ENCODE peak calls at places on chromosome 4, in four cellular contexts. W is K562, M is GM23338, D is A549. F is an unnamed sample.

GRCh38 chr4:109211671-109212070 is 90.8 kb downstream of the COL25A1 start:
- DNase-seq in M (no peak), D (no peak), W (no peak), F (no peak)

GRCh38 chr4:41701961-41702360 is 46.6 kb downstream of the PHOX2B start:
- DNase-seq in D (no peak), M (no peak), W (no peak), F (no peak)

GRCh38 chr4:176752191-176752749 is 40.5 kb downstream of the VEGFC start:
- DNase-seq in D (no peak), W (no peak), M (no peak), F (no peak)

GRCh38 chr4:161404346-161405110 is 759.3 kb downstream of the FSTL5 start:
- DNase-seq in M (no peak), W (no peak), D (no peak), F (no peak)

GRCh38 chr4:186021461-186022167 is 47.3 kb upstream of the TLR3 start:
- DNase-seq in D (peak), W (peak), M (peak), F (no peak)

GRCh38 chr4:42331914-42332368 is 65.3 kb upstream of the SHISA3 start:
- DNase-seq in D (peak), M (no peak), W (no peak), F (no peak)

GRCh38 chr4:3827616-3828492 is 61.7 kb downstream of the ADRA2C start:
- DNase-seq in M (no peak), W (no peak), D (peak), F (no peak)

GRCh38 chr4:186166852-186167512 is 24.4 kb upstream of the CYP4V2 start:
- DNase-seq in M (peak), W (no peak), D (no peak), F (no peak)

GRCh38 chr4:7161721-7162214 is 30.6 kb upstream of the SORCS2 start:
- DNase-seq in D (no peak), W (no peak), M (no peak), F (no peak)

GRCh38 chr4:7663075-7663541 is 228.4 kb upstream of the PSAPL1 start:
- DNase-seq in M (no peak), W (no peak), D (no peak), F (no peak)

GRCh38 chr4:181685461-181685860 is 557.7 kb upstream of the TENM3 start:
- DNase-seq in W (no peak), D (no peak), M (no peak), F (no peak)

DNA sequence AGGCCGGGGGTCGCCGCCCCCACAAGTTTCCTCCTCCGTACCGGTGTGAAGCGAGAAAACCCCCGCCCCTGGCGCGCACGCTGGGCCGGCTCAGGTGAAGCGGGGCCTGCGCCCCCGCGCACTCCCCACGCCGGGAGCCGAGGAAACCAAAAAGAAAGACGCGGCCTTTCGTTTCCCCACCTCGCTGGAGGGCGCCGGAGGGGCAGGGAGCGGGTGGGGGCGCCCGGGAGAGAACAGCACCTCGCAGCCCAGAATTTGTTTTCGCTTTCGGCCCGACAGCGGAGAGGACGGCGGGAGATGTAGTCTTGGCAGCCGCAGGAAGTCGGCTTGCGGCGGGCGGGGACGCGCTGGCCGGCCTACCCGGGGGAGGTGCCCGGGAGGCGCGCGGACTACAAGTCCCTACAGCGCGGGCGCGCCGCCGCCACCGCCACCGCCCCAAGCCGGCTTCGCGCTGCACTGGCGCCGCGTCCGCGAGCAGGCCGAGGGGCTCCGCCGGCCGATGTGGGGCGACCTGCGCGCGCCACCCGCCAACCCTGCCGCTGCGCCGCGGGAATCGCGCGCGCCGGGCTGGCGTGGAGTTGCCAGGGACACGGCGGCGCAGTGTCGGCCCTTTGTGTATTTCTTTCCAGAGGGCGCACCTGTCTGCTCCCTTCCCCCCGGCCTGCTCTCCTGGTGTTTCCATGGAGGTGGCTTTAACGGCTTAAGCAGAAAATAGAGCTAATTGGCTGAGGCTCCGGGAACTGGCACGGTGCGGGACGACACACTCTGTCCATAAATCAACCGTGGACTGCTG is at the start of gene OTUD4:
- DNase-seq in D (peak), W (peak), M (peak), F (peak)
- TF ChIP-seq CTCF in D (no peak), W (peak), M (peak), F (no peak)

GRCh38 chr4:336893-337142 is 796 bp upstream of the ZNF141 start:
- DNase-seq in M (peak), W (no peak), D (no peak), F (no peak)

GRCh38 chr4:338759-339097 is 1.1 kb downstream of the ZNF141 start:
- DNase-seq in M (peak), D (no peak), W (no peak), F (no peak)

GRCh38 chr4:336099-336892 is 1.3 kb upstream of the ZNF141 start:
- DNase-seq in W (no peak), M (peak), D (no peak), F (no peak)

GRCh38 chr4:337143-337931 is at the start of gene ZNF141:
- DNase-seq in W (no peak), D (peak), M (peak), F (peak)

DNA sequence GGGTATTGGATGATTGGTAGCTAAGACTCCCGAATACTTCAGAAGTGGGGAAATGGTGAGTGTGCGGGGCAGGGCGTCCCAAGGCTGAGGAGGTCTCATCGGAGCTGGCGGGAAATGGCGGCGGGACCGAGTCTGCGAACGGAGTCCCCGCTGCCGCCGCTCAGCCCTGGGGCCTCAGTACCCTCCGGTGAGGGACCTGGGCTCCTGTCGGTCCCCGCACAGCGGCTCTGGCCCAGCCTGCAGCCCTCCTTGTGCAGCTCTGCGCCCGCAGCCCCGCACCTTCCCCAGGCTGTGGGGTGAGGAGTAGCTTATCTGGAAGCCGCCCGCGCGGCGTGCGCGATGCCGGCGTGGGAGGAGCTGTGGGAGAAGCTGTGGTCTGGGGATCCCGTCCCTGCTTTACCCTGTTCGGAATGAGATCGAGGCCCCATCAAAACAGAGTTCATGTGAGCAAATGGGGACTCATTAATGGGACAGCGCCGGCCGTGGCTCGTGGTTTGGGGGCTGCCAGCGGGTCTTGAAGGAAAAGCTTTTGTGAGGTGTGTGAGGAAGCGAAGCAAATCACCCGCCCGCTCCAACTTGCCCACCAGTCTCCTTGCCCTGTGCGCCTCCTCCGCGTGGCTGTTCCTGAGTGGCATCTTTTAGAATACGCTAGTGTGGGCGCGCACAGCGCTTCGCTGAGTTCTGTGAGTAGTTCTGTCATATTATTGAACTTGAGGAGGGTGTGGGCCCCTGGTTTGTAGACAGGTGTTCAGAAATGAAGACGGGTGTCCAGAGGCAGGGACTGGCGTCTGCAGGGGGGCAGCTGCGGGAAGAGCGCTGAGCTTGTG is 531 bp downstream of the ZNF141 start:
- DNase-seq in D (peak), M (no peak), W (no peak), F (no peak)
- TF ChIP-seq REST in D (no peak), M (no peak), W (no peak), F (no peak)

GRCh38 chr4:105149771-105150170 is 3.1 kb downstream of the TET2 start:
- DNase-seq in W (no peak), D (no peak), M (no peak), F (no peak)

GRCh38 chr4:105147226-105148151 is 813 bp downstream of the TET2 start:
- DNase-seq in W (peak), M (peak), D (no peak), F (no peak)

GRCh38 chr4:105145913-105146285 is 777 bp upstream of the TET2 start:
- DNase-seq in M (peak), D (no peak), W (no peak), F (no peak)

GRCh38 chr4:105145059-105145912 is 1.4 kb upstream of the TET2 start:
- DNase-seq in W (no peak), D (no peak), M (no peak), F (peak)

GRCh38 chr4:105146286-105147219 is at the start of gene TET2:
- DNase-seq in W (peak), D (peak), M (peak), F (peak)
- TF ChIP-seq CTCF in W (no peak), D (no peak), M (no peak), F (no peak)

DNA sequence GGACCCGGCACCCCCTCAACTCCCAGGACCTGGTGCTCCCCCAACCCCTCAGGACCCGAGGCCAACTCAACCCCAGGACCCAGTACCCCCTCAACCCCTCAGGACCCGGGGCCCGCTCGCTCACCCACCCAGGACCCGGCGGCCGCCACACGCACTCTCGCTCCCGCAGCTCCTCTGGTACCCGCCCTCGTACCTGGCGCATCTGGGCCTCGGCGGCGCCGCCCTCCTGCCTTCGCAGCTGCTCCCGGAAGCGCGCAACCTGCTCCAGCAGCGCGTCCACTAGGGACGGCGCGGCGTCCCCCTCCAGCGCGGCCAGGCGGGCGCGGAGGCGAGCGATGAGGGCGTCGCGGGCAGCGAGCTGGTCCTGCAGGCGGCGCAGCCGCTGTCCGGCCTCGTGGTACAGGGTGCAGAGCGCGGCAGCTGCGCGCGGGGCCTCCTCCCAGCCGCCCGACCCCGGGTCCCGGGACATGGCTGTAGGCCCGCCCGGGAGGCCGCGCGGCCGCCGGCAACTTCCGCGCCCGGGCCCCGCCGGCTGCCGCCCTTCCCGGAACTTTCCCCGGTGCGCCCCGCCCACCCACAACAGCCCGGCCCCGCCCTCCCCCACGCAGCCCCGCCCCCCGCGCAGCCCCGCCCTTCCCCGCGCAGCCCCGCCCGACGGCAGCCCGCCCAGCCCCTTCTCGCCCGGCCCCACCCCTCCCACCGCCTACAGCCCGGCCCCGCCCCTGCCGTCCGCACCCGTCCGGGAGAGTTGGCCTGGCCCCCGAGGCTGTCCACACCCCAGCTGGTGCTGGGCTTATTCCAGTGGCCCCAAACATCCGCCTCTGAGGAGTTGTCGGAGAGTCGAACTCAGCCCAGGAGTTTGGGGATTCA is at the start of gene TNIP2:
- DNase-seq in M (peak), W (peak), D (peak), F (peak)
- TF ChIP-seq REST in M (no peak), W (peak), D (no peak), F (no peak)

GRCh38 chr4:154559141-154559841 is 3.5 kb upstream of the FGB start:
- DNase-seq in W (peak), M (peak), D (peak), F (peak)
- TF ChIP-seq CTCF in W (peak), M (peak), D (peak), F (peak)

GRCh38 chr4:16334641-16335040 is 108.4 kb upstream of the TAPT1 start:
- DNase-seq in D (no peak), W (no peak), M (no peak), F (no peak)

GRCh38 chr4:16329797-16330134 is 103.5 kb upstream of the TAPT1 start:
- DNase-seq in W (no peak), D (no peak), M (no peak), F (no peak)

DNA sequence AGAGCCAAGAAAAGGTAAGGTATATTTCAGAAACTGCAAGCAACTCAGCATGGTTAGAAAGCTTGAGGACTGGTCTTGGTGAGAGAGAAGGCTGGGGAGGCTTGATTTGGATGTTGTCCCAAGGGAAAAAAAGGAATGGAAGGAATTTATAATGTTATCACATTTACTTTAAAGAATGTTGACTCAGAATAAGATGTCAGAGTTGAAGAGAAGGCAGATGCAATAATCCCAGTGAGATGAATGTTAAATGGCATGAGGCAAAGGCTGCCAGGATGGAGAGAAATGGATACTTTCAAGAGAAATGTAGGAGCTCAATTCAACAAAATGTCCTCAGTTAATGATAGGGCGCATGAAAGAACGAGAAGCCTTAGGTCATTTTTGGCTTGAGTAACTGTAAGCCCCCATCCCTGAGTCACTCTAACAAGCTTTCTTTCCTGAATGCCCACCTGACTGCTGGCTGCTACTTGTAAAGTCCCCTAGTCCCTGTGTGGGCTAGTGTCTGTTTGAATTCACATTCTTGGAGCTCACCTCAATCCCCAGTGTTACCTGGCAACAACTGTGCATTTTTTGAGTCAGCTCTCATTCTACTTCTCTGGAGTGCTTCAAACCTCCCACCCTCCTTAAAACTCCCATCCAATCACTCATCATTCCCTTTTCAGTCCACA is 103.0 kb upstream of the TAPT1 start:
- DNase-seq in M (no peak), D (no peak), W (no peak), F (no peak)
- TF ChIP-seq REST in M (no peak), D (no peak), W (no peak), F (no peak)

DNA sequence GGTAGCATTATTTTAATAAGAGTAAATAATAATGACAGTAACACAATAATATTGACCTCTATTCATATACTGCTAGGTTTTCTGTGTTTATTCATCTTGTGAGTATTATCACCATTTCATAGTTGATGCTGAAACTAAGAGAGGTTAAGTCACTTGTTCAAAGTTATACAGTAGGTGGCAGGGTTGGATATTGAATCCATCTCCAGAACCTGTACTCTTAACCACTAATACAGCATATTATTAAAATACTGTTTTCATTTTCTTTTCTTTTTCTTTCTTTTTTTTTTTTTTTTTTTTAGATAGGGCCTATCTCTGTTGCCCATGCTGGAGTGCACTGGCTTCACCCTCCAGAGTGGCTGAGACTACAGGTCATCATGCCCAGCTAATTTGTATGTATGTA is 7.1 kb upstream of the ELF2 start:
- DNase-seq in M (no peak), W (no peak), D (no peak), F (no peak)
- TF ChIP-seq CTCF in M (peak), W (peak), D (peak), F (no peak)

DNA sequence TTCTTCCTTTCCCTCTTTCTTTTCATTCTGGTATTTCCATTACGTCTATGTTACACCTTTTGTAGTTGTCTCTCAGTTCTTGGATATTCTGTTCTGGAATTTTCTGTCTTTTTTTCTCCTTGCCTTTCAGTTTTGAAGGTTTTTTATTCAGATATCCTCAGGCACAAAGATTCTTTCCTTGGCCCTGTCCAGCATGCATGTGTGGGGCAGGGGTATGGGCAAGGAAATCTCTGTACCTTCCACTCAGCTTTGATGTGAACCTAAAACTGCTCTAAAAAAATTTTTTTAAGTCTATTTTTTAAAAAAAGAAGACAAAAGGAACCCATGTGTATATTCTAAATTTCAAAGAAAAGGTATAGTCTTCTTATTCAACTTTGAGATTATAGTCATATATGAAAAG is 180.5 kb downstream of the SOWAHB start:
- DNase-seq in W (no peak), M (no peak), D (no peak), F (no peak)
- TF ChIP-seq REST in W (no peak), M (peak), D (no peak), F (no peak)

F was measured in HL-60.